ENCODE peak calls at places on chromosome 11, in ten cellular contexts. One of them, this sample, is unnamed.

GRCh38 chr11:36328956-36329673 is 33.0 kb downstream of the PRR5L start:
- DNase-seq in colonic mucosa: no peak
- DNase-seq in Peyer's patch: no peak
- DNase-seq in effector CD8-positive, alpha-beta T cell: no peak
- DNase-seq in IMR-90: no peak
- DNase-seq in HTR-8/SVneo: no peak
- DNase-seq in T47D: no peak
- DNase-seq in CD4-positive, CD25-positive, alpha-beta regulatory T cell: no peak
- DNase-seq in SK-N-DZ: no peak
- DNase-seq in iPS DF 19.7: no peak
- DNase-seq in this sample: no peak

GRCh38 chr11:77598195-77598594 is 8.4 kb downstream of the AQP11 start:
- DNase-seq in colonic mucosa: no peak
- DNase-seq in Peyer's patch: no peak
- DNase-seq in effector CD8-positive, alpha-beta T cell: no peak
- DNase-seq in IMR-90: no peak
- DNase-seq in HTR-8/SVneo: no peak
- DNase-seq in T47D: no peak
- DNase-seq in CD4-positive, CD25-positive, alpha-beta regulatory T cell: no peak
- DNase-seq in SK-N-DZ: no peak
- DNase-seq in iPS DF 19.7: no peak
- DNase-seq in this sample: no peak

GRCh38 chr11:44930588-44931302 is 19.9 kb downstream of the TP53I11 start:
- DNase-seq in colonic mucosa: no peak
- DNase-seq in Peyer's patch: no peak
- DNase-seq in effector CD8-positive, alpha-beta T cell: no peak
- DNase-seq in IMR-90: no peak
- DNase-seq in HTR-8/SVneo: no peak
- DNase-seq in T47D: no peak
- DNase-seq in CD4-positive, CD25-positive, alpha-beta regulatory T cell: no peak
- DNase-seq in SK-N-DZ: no peak
- DNase-seq in iPS DF 19.7: no peak
- DNase-seq in this sample: no peak

GRCh38 chr11:62033191-62034044 is 66.0 kb upstream of the FTH1 start:
- DNase-seq in colonic mucosa: no peak
- DNase-seq in Peyer's patch: no peak
- DNase-seq in effector CD8-positive, alpha-beta T cell: no peak
- DNase-seq in IMR-90: no peak
- DNase-seq in HTR-8/SVneo: peak
- DNase-seq in T47D: no peak
- DNase-seq in CD4-positive, CD25-positive, alpha-beta regulatory T cell: no peak
- DNase-seq in SK-N-DZ: no peak
- DNase-seq in iPS DF 19.7: no peak
- DNase-seq in this sample: no peak

GRCh38 chr11:88178211-88178610 is 3.0 kb upstream of the RAB38 start:
- DNase-seq in colonic mucosa: no peak
- DNase-seq in Peyer's patch: no peak
- DNase-seq in effector CD8-positive, alpha-beta T cell: no peak
- DNase-seq in IMR-90: peak
- DNase-seq in HTR-8/SVneo: no peak
- DNase-seq in T47D: no peak
- DNase-seq in CD4-positive, CD25-positive, alpha-beta regulatory T cell: no peak
- DNase-seq in SK-N-DZ: no peak
- DNase-seq in iPS DF 19.7: no peak
- DNase-seq in this sample: no peak

GRCh38 chr11:124740277-124740882 is 638 bp downstream of the NRGN start:
- DNase-seq in colonic mucosa: no peak
- DNase-seq in Peyer's patch: peak
- DNase-seq in effector CD8-positive, alpha-beta T cell: peak
- DNase-seq in IMR-90: no peak
- DNase-seq in HTR-8/SVneo: no peak
- DNase-seq in T47D: peak
- DNase-seq in CD4-positive, CD25-positive, alpha-beta regulatory T cell: peak
- DNase-seq in SK-N-DZ: peak
- DNase-seq in iPS DF 19.7: no peak
- DNase-seq in this sample: peak

GRCh38 chr11:124179311-124179710 is 3.8 kb upstream of the OR10D3 start:
- DNase-seq in colonic mucosa: no peak
- DNase-seq in Peyer's patch: no peak
- DNase-seq in effector CD8-positive, alpha-beta T cell: no peak
- DNase-seq in IMR-90: no peak
- DNase-seq in HTR-8/SVneo: no peak
- DNase-seq in T47D: no peak
- DNase-seq in CD4-positive, CD25-positive, alpha-beta regulatory T cell: no peak
- DNase-seq in SK-N-DZ: no peak
- DNase-seq in iPS DF 19.7: no peak
- DNase-seq in this sample: no peak

GRCh38 chr11:34245043-34245442 is 112.8 kb downstream of the ABTB2 start:
- DNase-seq in colonic mucosa: no peak
- DNase-seq in Peyer's patch: no peak
- DNase-seq in effector CD8-positive, alpha-beta T cell: no peak
- DNase-seq in IMR-90: no peak
- DNase-seq in HTR-8/SVneo: no peak
- DNase-seq in T47D: no peak
- DNase-seq in CD4-positive, CD25-positive, alpha-beta regulatory T cell: no peak
- DNase-seq in SK-N-DZ: no peak
- DNase-seq in iPS DF 19.7: no peak
- DNase-seq in this sample: no peak

GRCh38 chr11:44765026-44765595 is 38.3 kb downstream of the TSPAN18 start:
- DNase-seq in colonic mucosa: no peak
- DNase-seq in Peyer's patch: no peak
- DNase-seq in effector CD8-positive, alpha-beta T cell: no peak
- DNase-seq in IMR-90: no peak
- DNase-seq in HTR-8/SVneo: no peak
- DNase-seq in T47D: no peak
- DNase-seq in CD4-positive, CD25-positive, alpha-beta regulatory T cell: no peak
- DNase-seq in SK-N-DZ: no peak
- DNase-seq in iPS DF 19.7: no peak
- DNase-seq in this sample: no peak

GRCh38 chr11:12026331-12027211 is 18.1 kb upstream of the DKK3 start:
- DNase-seq in colonic mucosa: no peak
- DNase-seq in Peyer's patch: no peak
- DNase-seq in effector CD8-positive, alpha-beta T cell: no peak
- DNase-seq in IMR-90: no peak
- DNase-seq in HTR-8/SVneo: no peak
- DNase-seq in T47D: no peak
- DNase-seq in CD4-positive, CD25-positive, alpha-beta regulatory T cell: no peak
- DNase-seq in SK-N-DZ: no peak
- DNase-seq in iPS DF 19.7: no peak
- DNase-seq in this sample: no peak

GRCh38 chr11:57874981-57875380 is 113.4 kb downstream of the CTNND1 start:
- DNase-seq in colonic mucosa: no peak
- DNase-seq in Peyer's patch: no peak
- DNase-seq in effector CD8-positive, alpha-beta T cell: no peak
- DNase-seq in IMR-90: no peak
- DNase-seq in HTR-8/SVneo: no peak
- DNase-seq in T47D: no peak
- DNase-seq in CD4-positive, CD25-positive, alpha-beta regulatory T cell: no peak
- DNase-seq in SK-N-DZ: no peak
- DNase-seq in iPS DF 19.7: no peak
- DNase-seq in this sample: no peak

GRCh38 chr11:13368041-13368446 is 90.5 kb downstream of the BMAL1 start:
- DNase-seq in colonic mucosa: no peak
- DNase-seq in Peyer's patch: no peak
- DNase-seq in effector CD8-positive, alpha-beta T cell: no peak
- DNase-seq in IMR-90: peak
- DNase-seq in HTR-8/SVneo: peak
- DNase-seq in T47D: peak
- DNase-seq in CD4-positive, CD25-positive, alpha-beta regulatory T cell: no peak
- DNase-seq in SK-N-DZ: no peak
- DNase-seq in iPS DF 19.7: no peak
- DNase-seq in this sample: no peak

GRCh38 chr11:78690588-78690987 is 115.9 kb upstream of the NARS2 start:
- DNase-seq in colonic mucosa: no peak
- DNase-seq in Peyer's patch: no peak
- DNase-seq in effector CD8-positive, alpha-beta T cell: no peak
- DNase-seq in IMR-90: peak
- DNase-seq in HTR-8/SVneo: no peak
- DNase-seq in T47D: no peak
- DNase-seq in CD4-positive, CD25-positive, alpha-beta regulatory T cell: no peak
- DNase-seq in SK-N-DZ: no peak
- DNase-seq in iPS DF 19.7: no peak
- DNase-seq in this sample: no peak

GRCh38 chr11:96567193-96567592 is 177.4 kb downstream of the JRKL start:
- DNase-seq in colonic mucosa: no peak
- DNase-seq in Peyer's patch: no peak
- DNase-seq in effector CD8-positive, alpha-beta T cell: no peak
- DNase-seq in IMR-90: no peak
- DNase-seq in HTR-8/SVneo: no peak
- DNase-seq in T47D: no peak
- DNase-seq in CD4-positive, CD25-positive, alpha-beta regulatory T cell: peak
- DNase-seq in SK-N-DZ: no peak
- DNase-seq in iPS DF 19.7: no peak
- DNase-seq in this sample: peak

GRCh38 chr11:767238-767637 is 10.0 kb downstream of the GATD1 start:
- DNase-seq in colonic mucosa: no peak
- DNase-seq in Peyer's patch: no peak
- DNase-seq in effector CD8-positive, alpha-beta T cell: no peak
- DNase-seq in IMR-90: no peak
- DNase-seq in HTR-8/SVneo: no peak
- DNase-seq in T47D: no peak
- DNase-seq in CD4-positive, CD25-positive, alpha-beta regulatory T cell: no peak
- DNase-seq in SK-N-DZ: no peak
- DNase-seq in iPS DF 19.7: no peak
- DNase-seq in this sample: no peak

GRCh38 chr11:77823775-77824174 is 2.8 kb downstream of the AAMDC start:
- DNase-seq in colonic mucosa: no peak
- DNase-seq in Peyer's patch: no peak
- DNase-seq in effector CD8-positive, alpha-beta T cell: no peak
- DNase-seq in IMR-90: peak
- DNase-seq in HTR-8/SVneo: peak
- DNase-seq in T47D: no peak
- DNase-seq in CD4-positive, CD25-positive, alpha-beta regulatory T cell: no peak
- DNase-seq in SK-N-DZ: no peak
- DNase-seq in iPS DF 19.7: no peak
- DNase-seq in this sample: no peak

GRCh38 chr11:5938603-5938965 is 3.5 kb upstream of the OR56A3 start:
- DNase-seq in colonic mucosa: no peak
- DNase-seq in Peyer's patch: no peak
- DNase-seq in effector CD8-positive, alpha-beta T cell: no peak
- DNase-seq in IMR-90: no peak
- DNase-seq in HTR-8/SVneo: no peak
- DNase-seq in T47D: peak
- DNase-seq in CD4-positive, CD25-positive, alpha-beta regulatory T cell: no peak
- DNase-seq in SK-N-DZ: no peak
- DNase-seq in iPS DF 19.7: no peak
- DNase-seq in this sample: no peak

GRCh38 chr11:74450318-74450717 is 17.0 kb downstream of the KCNE3 start:
- DNase-seq in colonic mucosa: no peak
- DNase-seq in Peyer's patch: no peak
- DNase-seq in effector CD8-positive, alpha-beta T cell: no peak
- DNase-seq in IMR-90: no peak
- DNase-seq in HTR-8/SVneo: no peak
- DNase-seq in T47D: no peak
- DNase-seq in CD4-positive, CD25-positive, alpha-beta regulatory T cell: no peak
- DNase-seq in SK-N-DZ: no peak
- DNase-seq in iPS DF 19.7: no peak
- DNase-seq in this sample: no peak

GRCh38 chr11:114059984-114060401 is 482 bp downstream of the ZBTB16 start:
- DNase-seq in colonic mucosa: peak
- DNase-seq in Peyer's patch: peak
- DNase-seq in effector CD8-positive, alpha-beta T cell: no peak
- DNase-seq in IMR-90: no peak
- DNase-seq in HTR-8/SVneo: no peak
- DNase-seq in T47D: no peak
- DNase-seq in CD4-positive, CD25-positive, alpha-beta regulatory T cell: peak
- DNase-seq in SK-N-DZ: no peak
- DNase-seq in iPS DF 19.7: no peak
- DNase-seq in this sample: no peak

GRCh38 chr11:112355726-112356125 is 95.1 kb upstream of the PLET1 start:
- DNase-seq in colonic mucosa: peak
- DNase-seq in Peyer's patch: no peak
- DNase-seq in effector CD8-positive, alpha-beta T cell: no peak
- DNase-seq in IMR-90: peak
- DNase-seq in HTR-8/SVneo: peak
- DNase-seq in T47D: no peak
- DNase-seq in CD4-positive, CD25-positive, alpha-beta regulatory T cell: no peak
- DNase-seq in SK-N-DZ: peak
- DNase-seq in iPS DF 19.7: no peak
- DNase-seq in this sample: peak

GRCh38 chr11:5362017-5362625 is 10.8 kb downstream of the OR51B6 start:
- DNase-seq in colonic mucosa: no peak
- DNase-seq in Peyer's patch: no peak
- DNase-seq in effector CD8-positive, alpha-beta T cell: no peak
- DNase-seq in IMR-90: peak
- DNase-seq in HTR-8/SVneo: no peak
- DNase-seq in T47D: no peak
- DNase-seq in CD4-positive, CD25-positive, alpha-beta regulatory T cell: no peak
- DNase-seq in SK-N-DZ: no peak
- DNase-seq in iPS DF 19.7: no peak
- DNase-seq in this sample: no peak

GRCh38 chr11:75073459-75074190 is 23.1 kb downstream of the OR2AT4 start:
- DNase-seq in colonic mucosa: no peak
- DNase-seq in Peyer's patch: no peak
- DNase-seq in effector CD8-positive, alpha-beta T cell: no peak
- DNase-seq in IMR-90: no peak
- DNase-seq in HTR-8/SVneo: no peak
- DNase-seq in T47D: no peak
- DNase-seq in CD4-positive, CD25-positive, alpha-beta regulatory T cell: no peak
- DNase-seq in SK-N-DZ: no peak
- DNase-seq in iPS DF 19.7: no peak
- DNase-seq in this sample: peak

GRCh38 chr11:2788751-2789140 is 89.0 kb upstream of the KCNQ1OT1 start:
- DNase-seq in colonic mucosa: peak
- DNase-seq in Peyer's patch: peak
- DNase-seq in effector CD8-positive, alpha-beta T cell: no peak
- DNase-seq in IMR-90: no peak
- DNase-seq in HTR-8/SVneo: no peak
- DNase-seq in T47D: no peak
- DNase-seq in CD4-positive, CD25-positive, alpha-beta regulatory T cell: no peak
- DNase-seq in SK-N-DZ: no peak
- DNase-seq in iPS DF 19.7: no peak
- DNase-seq in this sample: no peak

GRCh38 chr11:65553301-65554001 is 4.7 kb downstream of the LTBP3 start:
- DNase-seq in colonic mucosa: peak
- DNase-seq in Peyer's patch: peak
- DNase-seq in effector CD8-positive, alpha-beta T cell: peak
- DNase-seq in IMR-90: no peak
- DNase-seq in HTR-8/SVneo: no peak
- DNase-seq in T47D: no peak
- DNase-seq in CD4-positive, CD25-positive, alpha-beta regulatory T cell: peak
- DNase-seq in SK-N-DZ: peak
- DNase-seq in iPS DF 19.7: no peak
- DNase-seq in this sample: peak

GRCh38 chr11:962743-963142 is 37.1 kb downstream of the AP2A2 start:
- DNase-seq in colonic mucosa: no peak
- DNase-seq in Peyer's patch: no peak
- DNase-seq in effector CD8-positive, alpha-beta T cell: no peak
- DNase-seq in IMR-90: no peak
- DNase-seq in HTR-8/SVneo: no peak
- DNase-seq in T47D: no peak
- DNase-seq in CD4-positive, CD25-positive, alpha-beta regulatory T cell: no peak
- DNase-seq in SK-N-DZ: no peak
- DNase-seq in iPS DF 19.7: no peak
- DNase-seq in this sample: no peak

GRCh38 chr11:71247551-71248250 is 4.7 kb downstream of the SHANK2 start:
- DNase-seq in colonic mucosa: no peak
- DNase-seq in Peyer's patch: no peak
- DNase-seq in effector CD8-positive, alpha-beta T cell: no peak
- DNase-seq in IMR-90: no peak
- DNase-seq in HTR-8/SVneo: no peak
- DNase-seq in T47D: no peak
- DNase-seq in CD4-positive, CD25-positive, alpha-beta regulatory T cell: no peak
- DNase-seq in SK-N-DZ: no peak
- DNase-seq in iPS DF 19.7: no peak
- DNase-seq in this sample: no peak

GRCh38 chr11:121643530-121644512 is 191.1 kb upstream of the SORL1-AS1 start:
- DNase-seq in colonic mucosa: no peak
- DNase-seq in Peyer's patch: no peak
- DNase-seq in effector CD8-positive, alpha-beta T cell: no peak
- DNase-seq in IMR-90: no peak
- DNase-seq in HTR-8/SVneo: no peak
- DNase-seq in T47D: no peak
- DNase-seq in CD4-positive, CD25-positive, alpha-beta regulatory T cell: no peak
- DNase-seq in SK-N-DZ: peak
- DNase-seq in iPS DF 19.7: no peak
- DNase-seq in this sample: peak

GRCh38 chr11:35822815-35823495 is 120.9 kb upstream of the LDLRAD3 start:
- DNase-seq in colonic mucosa: no peak
- DNase-seq in Peyer's patch: no peak
- DNase-seq in effector CD8-positive, alpha-beta T cell: no peak
- DNase-seq in IMR-90: peak
- DNase-seq in HTR-8/SVneo: no peak
- DNase-seq in T47D: no peak
- DNase-seq in CD4-positive, CD25-positive, alpha-beta regulatory T cell: no peak
- DNase-seq in SK-N-DZ: no peak
- DNase-seq in iPS DF 19.7: no peak
- DNase-seq in this sample: no peak

This sample was measured in BE2C.